ENCODE peak calls at places on chromosomes 12 and 14, in nine cellular contexts. D, K, Z, B, A, X, W, G and N are unnamed samples.

GRCh38 chr12:95918194-95918993 is 24.0 kb downstream of the CCDC38 start:
- DNase-seq in D (peak; percentile 37), K (peak; percentile 78), Z (peak; percentile 71), B (no peak), A (no peak), X (peak; percentile 27), W (peak; percentile 75), G (no peak), N (peak; percentile 37)

GRCh38 chr14:32682219-32682618 is 256.5 kb upstream of the NPAS3 start:
- DNase-seq in D (no peak), K (peak; percentile 55), Z (no peak), B (no peak), A (no peak), X (no peak), W (no peak), G (no peak), N (no peak)

GRCh38 chr14:20848955-20849570 is 42.1 kb upstream of the RNASE3 start:
- DNase-seq in D (peak; percentile 32), K (no peak), Z (peak; percentile 77), B (no peak), A (no peak), X (no peak), W (no peak), G (no peak), N (no peak)

GRCh38 chr12:108424026-108424425 is 84.9 kb upstream of the CMKLR1 start:
- DNase-seq in D (no peak), K (no peak), Z (no peak), B (no peak), A (no peak), X (no peak), W (no peak), G (no peak), N (no peak)

GRCh38 chr14:31118892-31119291 is 88.7 kb downstream of the HECTD1 start:
- DNase-seq in D (no peak), K (no peak), Z (no peak), B (no peak), A (no peak), X (no peak), W (no peak), G (no peak), N (no peak)

GRCh38 chr12:79725987-79726386 is 35.2 kb upstream of the PAWR start:
- DNase-seq in D (no peak), K (no peak), Z (no peak), B (no peak), A (no peak), X (no peak), W (no peak), G (no peak), N (no peak)

GRCh38 chr12:65742481-65742971 is 81.8 kb upstream of the HMGA2 start:
- DNase-seq in D (no peak), K (no peak), Z (no peak), B (no peak), A (no peak), X (no peak), W (no peak), G (no peak), N (no peak)

GRCh38 chr12:32612658-32613614 is 66.2 kb upstream of the DNM1L start:
- DNase-seq in D (no peak), K (no peak), Z (no peak), B (no peak), A (no peak), X (no peak), W (no peak), G (no peak), N (no peak)

GRCh38 chr12:47025349-47025748 is 54.1 kb upstream of the PCED1B start:
- DNase-seq in D (no peak), K (no peak), Z (no peak), B (no peak), A (no peak), X (no peak), W (no peak), G (no peak), N (no peak)

GRCh38 chr12:118302053-118302452 is 70.7 kb downstream of the TAOK3 start:
- DNase-seq in D (no peak), K (no peak), Z (no peak), B (no peak), A (no peak), X (no peak), W (no peak), G (no peak), N (no peak)

GRCh38 chr14:23442721-23443356 is 7.4 kb upstream of the MYH7 start:
- DNase-seq in D (no peak), K (peak; percentile 27), Z (no peak), B (no peak), A (no peak), X (peak; percentile 77), W (no peak), G (no peak), N (peak; percentile 4)

GRCh38 chr12:97112161-97112560 is 205.1 kb downstream of the NEDD1 start:
- DNase-seq in D (no peak), K (no peak), Z (peak; percentile 2), B (no peak), A (no peak), X (no peak), W (no peak), G (no peak), N (no peak)

GRCh38 chr12:97109441-97109840 is 202.4 kb downstream of the NEDD1 start:
- DNase-seq in D (no peak), K (no peak), Z (no peak), B (no peak), A (no peak), X (no peak), W (no peak), G (no peak), N (no peak)
- TF ChIP-seq POLR2A in D (no peak), K (no peak), Z (no peak), B (no peak), A (no peak), X (no peak), W (no peak), G (no peak), N (no peak)

DNA sequence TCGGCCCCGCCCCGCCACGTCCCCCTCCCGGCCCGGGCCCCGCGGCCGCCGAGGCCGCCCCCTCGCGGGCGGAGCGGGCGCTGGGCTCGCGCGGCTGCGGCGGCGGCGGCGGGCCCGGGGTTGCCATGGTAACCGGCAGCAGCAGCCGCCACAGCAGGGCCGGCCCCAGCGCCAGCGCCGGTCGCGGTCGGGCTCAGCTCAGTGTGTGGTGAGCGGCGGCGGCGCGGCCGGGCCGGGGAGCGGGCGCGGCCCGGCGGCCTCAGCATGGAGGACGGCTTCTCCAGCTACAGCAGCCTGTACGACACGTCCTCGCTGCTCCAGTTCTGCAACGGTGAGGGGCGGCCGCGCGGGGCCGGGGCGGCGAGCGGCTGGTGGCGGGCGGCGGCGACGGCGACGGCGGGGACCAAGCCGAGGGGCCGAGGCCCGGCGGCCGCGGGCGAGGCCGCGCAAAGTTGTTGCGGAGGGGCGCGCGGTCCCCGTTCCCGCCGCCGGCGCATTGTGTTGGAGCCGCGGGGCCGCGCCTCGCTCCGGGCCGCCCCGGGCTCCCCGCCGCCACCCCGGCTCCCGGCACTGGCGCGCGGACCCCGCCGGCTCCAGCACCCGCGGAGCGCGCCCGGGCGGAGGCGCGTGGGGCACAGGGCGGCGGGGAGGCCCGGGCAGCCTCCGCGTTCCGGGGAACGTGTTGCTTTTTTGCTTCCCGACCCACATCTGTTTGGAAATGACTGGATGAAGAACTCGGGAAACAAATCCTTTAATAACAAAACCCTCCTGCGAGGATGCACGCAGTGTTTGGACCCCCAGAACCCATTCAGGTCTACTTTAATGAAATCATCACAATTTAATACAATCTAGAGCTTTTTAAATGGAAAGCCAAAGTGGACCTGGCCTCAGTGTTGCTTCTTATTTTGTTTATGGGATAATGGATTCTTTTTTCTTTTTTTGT is at the start of gene EML1:
- DNase-seq in D (peak; percentile 75), K (peak; percentile 88), Z (peak; percentile 80), B (no peak), A (peak; percentile 93), X (peak; percentile 88), W (peak; percentile 78), G (peak; percentile 91), N (peak; percentile 88)
- TF ChIP-seq POLR2A in D (no peak), K (no peak), Z (peak; percentile 58), B (no peak), A (no peak), X (no peak), W (no peak), G (no peak), N (no peak)

GRCh38 chr12:49110191-49111155 is at the start of gene LMBR1L:
- DNase-seq in D (peak; percentile 97), K (peak; percentile 99), Z (peak; percentile 99), B (peak; percentile 95), A (peak; percentile 99), X (peak; percentile 95), W (peak; percentile 99), G (peak; percentile 98), N (peak; percentile 98)

GRCh38 chr12:49111206-49111605 is 559 bp upstream of the LMBR1L start:
- DNase-seq in D (no peak), K (no peak), Z (no peak), B (no peak), A (no peak), X (no peak), W (no peak), G (no peak), N (no peak)

GRCh38 chr12:49109631-49110172 is 945 bp downstream of the LMBR1L start:
- DNase-seq in D (no peak), K (peak; percentile 62), Z (no peak), B (no peak), A (no peak), X (no peak), W (no peak), G (no peak), N (no peak)

GRCh38 chr12:49105504-49106120 is 5.0 kb downstream of the LMBR1L start:
- DNase-seq in D (no peak), K (no peak), Z (no peak), B (no peak), A (no peak), X (peak; percentile 54), W (no peak), G (no peak), N (no peak)

GRCh38 chr12:49108958-49109404 is 1.7 kb downstream of the LMBR1L start:
- DNase-seq in D (no peak), K (peak; percentile 89), Z (no peak), B (no peak), A (peak; percentile 92), X (peak; percentile 64), W (peak; percentile 86), G (no peak), N (peak; percentile 90)
- TF ChIP-seq POLR2A in D (peak; percentile 63), K (peak; percentile 38), Z (no peak), B (no peak), A (no peak), X (peak; percentile 19), W (no peak), G (no peak), N (no peak)

DNA sequence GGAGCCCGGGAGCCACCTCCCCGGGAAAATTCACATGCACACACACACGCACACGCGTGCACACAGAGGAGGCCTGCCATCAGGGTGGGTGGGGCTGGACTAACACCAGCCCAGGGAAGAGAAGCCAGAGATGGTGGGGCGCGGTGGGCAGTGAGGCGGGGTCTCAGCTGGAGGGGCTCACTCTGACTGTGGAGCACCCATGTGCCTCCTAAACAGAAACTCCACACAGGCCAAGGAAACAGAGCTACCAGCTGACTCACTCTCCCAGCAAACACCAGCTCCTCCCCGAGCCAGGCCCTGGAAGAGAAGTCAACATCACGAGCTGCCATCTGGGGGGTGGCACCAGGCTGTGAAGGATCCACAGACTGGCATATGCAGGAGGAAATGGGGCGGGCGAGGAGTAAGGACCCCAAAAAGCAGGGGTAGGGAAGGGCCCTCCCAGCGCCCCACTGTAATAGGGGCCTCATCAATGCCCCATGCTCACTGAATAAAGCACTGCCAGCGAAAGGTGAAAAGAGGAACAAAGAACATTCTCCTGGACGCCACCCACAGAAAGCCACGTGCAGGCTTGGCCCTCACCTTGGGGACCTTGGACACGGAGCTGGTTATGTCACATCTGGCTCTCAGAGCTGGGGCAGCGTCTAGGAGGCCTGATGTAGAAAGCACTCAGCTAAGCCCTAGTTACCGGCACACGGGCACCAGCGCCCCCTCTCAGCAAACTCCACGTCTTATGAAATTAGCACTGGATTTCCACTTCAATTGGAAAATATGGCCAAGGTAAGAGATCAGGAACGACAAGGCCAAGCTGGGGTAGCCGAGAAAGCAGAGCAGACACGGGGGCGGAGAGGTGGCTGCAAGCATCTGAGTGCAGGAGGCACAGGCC is 8.4 kb upstream of the INF2 start:
- DNase-seq in D (peak; percentile 70), K (peak; percentile 86), Z (peak; percentile 86), B (no peak), A (peak; percentile 89), X (no peak), W (peak; percentile 70), G (peak; percentile 68), N (peak; percentile 59)
- TF ChIP-seq POLR2A in D (peak; percentile 10), K (no peak), Z (peak; percentile 30), B (no peak), A (no peak), X (no peak), W (no peak), G (no peak), N (no peak)